ENCODE peak calls at places on chromosomes 16 and 17, in ten cellular contexts. F is AG04450; S is kidney; Y is A549; G is CD8-positive, alpha-beta T cell; Q is A673; U is lung; L is astrocyte of the spinal cord; M is uterus; K is heart left ventricle. D is an unnamed sample.

GRCh38 chr16:57500578-57501111 is 14.4 kb upstream of the DOK4 start:
- DNase-seq in K (peak; percentile 42), F (no peak), M (no peak), Q (no peak), L (no peak), U (no peak), S (peak; percentile 60), Y (no peak), G (no peak), D (no peak)

GRCh38 chr16:35306915-35307314 is 1847.5 kb downstream of the TP53TG3F start:
- DNase-seq in Y (no peak), M (no peak), G (no peak), L (no peak), Q (no peak), F (no peak), S (no peak), U (no peak), K (no peak), D (no peak)

GRCh38 chr17:65268832-65269231 is 131.7 kb downstream of the RGS9 start:
- DNase-seq in F (no peak), S (no peak), L (no peak), U (no peak), M (no peak), Y (no peak), Q (no peak), G (no peak), K (no peak), D (no peak)

GRCh38 chr17:81221371-81221841 is 1.4 kb downstream of the CEP131 start:
- DNase-seq in G (no peak), Q (no peak), U (no peak), F (no peak), M (no peak), Y (no peak), K (no peak), L (no peak), S (no peak), D (no peak)

GRCh38 chr17:80847506-80848230 is 144.0 kb upstream of the CHMP6 start:
- DNase-seq in Q (no peak), L (no peak), K (peak; percentile 57), Y (no peak), S (peak; percentile 53), F (no peak), U (no peak), G (peak; percentile 59), M (no peak), D (peak; percentile 64)

GRCh38 chr17:34146440-34147043 is 108.5 kb upstream of the CCL2 start:
- DNase-seq in S (no peak), L (no peak), Y (peak; percentile 61), G (peak; percentile 31), Q (peak; percentile 18), K (peak; percentile 65), F (no peak), M (no peak), U (peak; percentile 48), D (no peak)

GRCh38 chr17:10742431-10742830 is 12.6 kb upstream of the TMEM220 start:
- DNase-seq in G (no peak), U (no peak), Q (no peak), K (no peak), M (no peak), L (no peak), F (no peak), S (no peak), Y (no peak), D (no peak)

GRCh38 chr17:45170976-45171337 is 9.3 kb downstream of the HEXIM2 start:
- DNase-seq in G (no peak), S (peak; percentile 82), M (peak; percentile 55), K (peak; percentile 72), Y (peak; percentile 93), Q (no peak), U (peak; percentile 64), L (peak; percentile 74), F (no peak), D (no peak)

GRCh38 chr17:42463976-42464400 is 5.3 kb downstream of the ATP6V0A1 start:
- DNase-seq in S (no peak), K (no peak), G (no peak), Y (peak; percentile 67), L (no peak), U (no peak), M (no peak), Q (no peak), F (no peak), D (no peak)

GRCh38 chr17:44115585-44116415 is 7.6 kb downstream of the HDAC5 start:
- DNase-seq in G (no peak), Y (peak; percentile 57), L (peak; percentile 50), F (no peak), U (no peak), M (no peak), S (no peak), Q (peak; percentile 51), K (no peak), D (no peak)

GRCh38 chr16:61862221-61862620 is 174.0 kb downstream of the CDH8 start:
- DNase-seq in Q (no peak), Y (no peak), L (no peak), U (no peak), M (no peak), F (no peak), G (no peak), S (no peak), K (no peak), D (no peak)

GRCh38 chr17:81387235-81388060 is 7.8 kb upstream of the BAHCC1 start:
- DNase-seq in M (peak; percentile 82), F (no peak), G (no peak), L (peak; percentile 66), Q (peak; percentile 86), S (peak; percentile 91), U (peak; percentile 63), Y (no peak), K (no peak), D (no peak)

GRCh38 chr17:14320098-14320497 is 19.2 kb downstream of the HS3ST3B1 start:
- DNase-seq in F (no peak), G (no peak), L (no peak), K (no peak), M (no peak), U (no peak), Y (no peak), S (no peak), Q (no peak), D (no peak)

DNA sequence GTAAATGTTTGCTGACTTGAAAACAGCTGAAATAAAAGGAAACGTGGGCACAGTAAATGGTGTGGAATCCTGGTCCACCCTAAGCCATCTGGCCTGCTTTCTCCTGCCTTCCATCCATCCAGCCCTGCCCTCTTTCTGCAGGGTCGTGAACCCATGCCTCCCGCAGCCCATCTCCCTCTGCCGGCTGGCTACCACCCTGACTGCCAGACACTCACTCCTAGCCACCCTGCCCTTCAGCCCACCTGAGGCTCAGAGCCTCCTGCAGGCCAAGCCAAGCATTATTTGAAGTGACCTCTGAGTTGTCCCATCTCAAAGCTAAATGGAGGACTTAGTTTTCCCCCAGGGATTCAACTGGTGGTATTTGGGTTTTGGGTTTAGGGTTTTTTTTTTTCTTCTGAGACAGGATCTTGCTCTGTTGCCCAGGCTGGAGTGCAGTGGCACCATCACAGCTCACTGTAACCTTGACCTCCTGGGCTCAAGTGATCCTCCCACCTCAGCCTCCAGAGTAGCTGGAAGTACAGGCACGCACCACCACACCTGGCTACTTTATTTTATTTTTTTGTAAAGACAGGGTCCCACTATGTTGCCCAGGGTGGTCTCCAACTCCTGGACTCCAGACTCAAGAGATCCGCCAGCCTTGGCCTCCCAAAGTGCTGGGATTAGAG is 8.4 kb downstream of the ZDHHC1 start:
- DNase-seq in G (no peak), K (no peak), Y (no peak), F (no peak), S (peak; percentile 52), L (no peak), M (no peak), Q (no peak), U (no peak), D (no peak)
- TF ChIP-seq CTCF in G (no peak), K (no peak), Y (no peak), F (peak; percentile 14), S (no peak), L (peak; percentile 9), M (no peak), Q (no peak), U (no peak), D (no peak)

GRCh38 chr17:61000911-61001310 is 323.3 kb downstream of the BCAS3 start:
- DNase-seq in M (no peak), G (no peak), S (no peak), Y (peak; percentile 53), U (no peak), Q (no peak), F (peak; percentile 26), L (peak; percentile 43), K (no peak), D (no peak)
- TF ChIP-seq CTCF in M (no peak), G (no peak), S (no peak), Y (peak; percentile 26), U (no peak), Q (no peak), F (peak; percentile 63), L (peak; percentile 44), K (peak; percentile 20), D (peak; percentile 73)

DNA sequence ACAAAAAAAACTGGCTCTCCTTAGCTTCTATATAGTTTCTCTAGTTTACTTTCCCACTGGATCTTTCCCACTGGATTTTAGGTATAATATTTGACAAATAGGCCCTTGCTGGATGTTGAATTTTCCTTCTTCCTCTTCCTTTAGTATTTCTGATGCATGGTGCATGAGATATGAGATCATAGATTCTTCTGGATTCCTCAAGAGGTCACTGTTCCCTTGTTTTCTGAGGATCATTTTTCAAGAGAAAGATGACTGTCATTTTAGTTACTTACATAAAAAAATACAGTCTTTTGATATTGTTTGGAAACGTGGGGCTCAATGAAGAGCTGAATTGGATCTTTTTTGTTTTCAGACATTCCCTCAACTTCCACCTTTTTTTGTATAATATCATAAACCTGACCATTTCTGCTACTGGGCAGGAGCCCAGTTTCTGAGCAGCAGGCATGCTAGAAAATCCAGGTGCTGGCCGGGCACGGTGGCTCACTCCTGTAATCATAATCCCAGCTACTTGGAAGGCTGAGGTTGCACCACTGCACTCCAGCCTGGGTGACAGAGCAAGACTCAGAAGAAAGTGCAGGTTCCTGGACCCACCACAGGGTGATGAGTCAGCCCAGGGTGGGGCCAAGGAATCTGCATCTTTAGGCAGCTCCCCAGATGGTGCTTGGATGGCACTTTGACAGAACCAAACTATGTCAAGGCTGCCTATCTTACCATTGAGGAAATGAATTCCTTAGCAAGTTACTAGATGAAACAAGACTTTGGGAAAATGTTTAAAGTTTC is 70.3 kb downstream of the SDR42E1 start:
- DNase-seq in Q (peak; percentile 67), K (no peak), S (no peak), G (no peak), Y (peak; percentile 73), L (peak; percentile 63), M (no peak), F (peak; percentile 2), U (no peak), D (no peak)
- TF ChIP-seq CTCF in Q (peak; percentile 67), K (peak; percentile 58), S (peak; percentile 26), G (peak; percentile 25), Y (peak; percentile 72), L (peak; percentile 51), M (peak; percentile 27), F (peak; percentile 51), U (no peak), D (peak; percentile 85)

DNA sequence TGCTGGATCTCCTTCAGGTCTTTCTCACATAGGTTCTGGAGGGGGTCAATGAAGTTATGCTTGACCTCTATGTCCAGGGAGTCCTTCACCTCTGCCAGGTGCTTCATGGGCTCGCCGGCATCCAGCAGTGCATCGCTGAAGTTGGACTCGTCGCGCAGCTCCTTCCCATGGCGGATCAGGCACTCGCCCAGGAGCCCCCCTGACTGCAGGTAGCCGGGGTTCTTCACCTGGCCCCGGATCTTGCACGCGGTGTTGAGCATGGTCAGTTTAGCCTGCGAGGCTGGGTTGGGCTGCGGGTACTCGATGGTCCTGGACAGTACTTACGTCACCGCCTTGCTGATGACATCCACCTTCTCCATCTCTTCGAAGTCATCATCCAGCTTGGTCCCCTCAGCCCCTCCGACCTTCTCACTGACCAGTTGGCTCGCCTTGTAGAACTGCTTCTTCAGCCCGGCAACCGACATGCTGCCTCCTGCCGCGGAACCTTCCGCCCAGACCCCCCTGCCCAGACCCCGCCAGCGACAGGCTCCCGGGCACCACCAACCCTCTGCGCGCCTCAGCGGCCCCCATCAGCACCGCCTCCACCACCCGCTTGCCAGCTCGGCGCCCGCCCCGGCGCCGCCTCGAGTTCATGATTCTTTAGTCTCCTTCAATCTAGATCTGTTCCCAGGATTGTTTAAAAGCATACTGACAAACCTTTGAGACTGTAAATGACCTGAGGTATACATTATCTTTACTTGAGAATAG is 99.8 kb downstream of the KPNA2 start:
- DNase-seq in M (no peak), L (no peak), G (no peak), F (no peak), U (no peak), K (no peak), Y (no peak), Q (no peak), S (no peak), D (no peak)
- TF ChIP-seq CTCF in M (no peak), L (no peak), G (no peak), F (no peak), U (no peak), K (no peak), Y (no peak), Q (no peak), S (no peak), D (no peak)

D was measured in chondrocyte.